ENCODE peak calls at places on chromosomes 11 and 22, in four cellular contexts. One of them, this sample, is unnamed.

GRCh38 chr11:11604340-11604992 is 17.3 kb downstream of the GALNT18 start:
- DNase-seq in ovary: no peak
- DNase-seq in CD4-positive, alpha-beta memory T cell: no peak
- DNase-seq in thoracic aorta: no peak
- DNase-seq in this sample: no peak

GRCh38 chr11:49995559-49995958 is 13.2 kb upstream of the OR4C12 start:
- DNase-seq in ovary: no peak
- DNase-seq in CD4-positive, alpha-beta memory T cell: peak
- DNase-seq in thoracic aorta: no peak
- DNase-seq in this sample: no peak

GRCh38 chr11:76781046-76781801 is 1.9 kb upstream of the TSKU start:
- DNase-seq in ovary: no peak
- DNase-seq in CD4-positive, alpha-beta memory T cell: no peak
- DNase-seq in thoracic aorta: no peak
- DNase-seq in this sample: no peak

GRCh38 chr22:31532060-31532459 is 35.7 kb downstream of the SFI1 start:
- DNase-seq in ovary: no peak
- DNase-seq in CD4-positive, alpha-beta memory T cell: no peak
- DNase-seq in thoracic aorta: no peak
- DNase-seq in this sample: no peak

GRCh38 chr11:109527496-109527895 is 105.5 kb downstream of the C11orf87 start:
- DNase-seq in ovary: no peak
- DNase-seq in CD4-positive, alpha-beta memory T cell: no peak
- DNase-seq in thoracic aorta: no peak
- DNase-seq in this sample: no peak

GRCh38 chr11:114019574-114019973 is 39.9 kb upstream of the ZBTB16 start:
- DNase-seq in ovary: no peak
- DNase-seq in CD4-positive, alpha-beta memory T cell: no peak
- DNase-seq in thoracic aorta: no peak
- DNase-seq in this sample: no peak

GRCh38 chr22:38104084-38104483 is 6.4 kb downstream of the BAIAP2L2 start:
- DNase-seq in ovary: no peak
- DNase-seq in CD4-positive, alpha-beta memory T cell: no peak
- DNase-seq in thoracic aorta: no peak
- DNase-seq in this sample: no peak

GRCh38 chr22:35705141-35705540 is 12.5 kb upstream of the APOL5 start:
- DNase-seq in ovary: no peak
- DNase-seq in CD4-positive, alpha-beta memory T cell: no peak
- DNase-seq in thoracic aorta: no peak
- DNase-seq in this sample: no peak

GRCh38 chr11:104668797-104669463 is 229.3 kb downstream of the CASP12 start:
- DNase-seq in ovary: no peak
- DNase-seq in CD4-positive, alpha-beta memory T cell: peak
- DNase-seq in thoracic aorta: no peak
- DNase-seq in this sample: no peak

GRCh38 chr11:76339217-76339616 is 41.7 kb downstream of the THAP12 start:
- DNase-seq in ovary: no peak
- DNase-seq in CD4-positive, alpha-beta memory T cell: no peak
- DNase-seq in thoracic aorta: peak
- DNase-seq in this sample: peak

GRCh38 chr22:42334875-42335512 is 64.5 kb upstream of the TCF20 start:
- DNase-seq in ovary: no peak
- DNase-seq in CD4-positive, alpha-beta memory T cell: no peak
- DNase-seq in thoracic aorta: no peak
- DNase-seq in this sample: no peak

GRCh38 chr11:78492973-78493372 is 75.4 kb upstream of the GAB2 start:
- DNase-seq in ovary: no peak
- DNase-seq in CD4-positive, alpha-beta memory T cell: no peak
- DNase-seq in thoracic aorta: no peak
- DNase-seq in this sample: no peak

GRCh38 chr11:78499971-78500370 is 74.7 kb downstream of the NARS2 start:
- DNase-seq in ovary: no peak
- DNase-seq in CD4-positive, alpha-beta memory T cell: no peak
- DNase-seq in thoracic aorta: no peak
- DNase-seq in this sample: no peak

GRCh38 chr11:78493413-78493975 is 75.9 kb upstream of the GAB2 start:
- DNase-seq in ovary: no peak
- DNase-seq in CD4-positive, alpha-beta memory T cell: no peak
- DNase-seq in thoracic aorta: no peak
- DNase-seq in this sample: no peak

GRCh38 chr11:78497309-78497708 is 77.4 kb downstream of the NARS2 start:
- DNase-seq in ovary: no peak
- DNase-seq in CD4-positive, alpha-beta memory T cell: no peak
- DNase-seq in thoracic aorta: no peak
- DNase-seq in this sample: no peak
- H3K27ac ChIP-seq in ovary: no peak
- H3K27ac ChIP-seq in CD4-positive, alpha-beta memory T cell: no peak
- H3K27ac ChIP-seq in thoracic aorta: no peak
- H3K27ac ChIP-seq in this sample: no peak

GRCh38 chr11:30983810-30984441 is 385.6 kb downstream of the DCDC1 start:
- DNase-seq in ovary: no peak
- DNase-seq in CD4-positive, alpha-beta memory T cell: no peak
- DNase-seq in thoracic aorta: no peak
- DNase-seq in this sample: no peak

GRCh38 chr11:30983143-30983542 is 386.4 kb downstream of the DCDC1 start:
- DNase-seq in ovary: no peak
- DNase-seq in CD4-positive, alpha-beta memory T cell: no peak
- DNase-seq in thoracic aorta: no peak
- DNase-seq in this sample: no peak

GRCh38 chr11:30984827-30985226 is 384.7 kb downstream of the DCDC1 start:
- DNase-seq in ovary: no peak
- DNase-seq in CD4-positive, alpha-beta memory T cell: no peak
- DNase-seq in thoracic aorta: no peak
- DNase-seq in this sample: no peak

GRCh38 chr11:30987819-30988218 is 381.7 kb downstream of the DCDC1 start:
- DNase-seq in ovary: no peak
- DNase-seq in CD4-positive, alpha-beta memory T cell: no peak
- DNase-seq in thoracic aorta: no peak
- DNase-seq in this sample: no peak

DNA sequence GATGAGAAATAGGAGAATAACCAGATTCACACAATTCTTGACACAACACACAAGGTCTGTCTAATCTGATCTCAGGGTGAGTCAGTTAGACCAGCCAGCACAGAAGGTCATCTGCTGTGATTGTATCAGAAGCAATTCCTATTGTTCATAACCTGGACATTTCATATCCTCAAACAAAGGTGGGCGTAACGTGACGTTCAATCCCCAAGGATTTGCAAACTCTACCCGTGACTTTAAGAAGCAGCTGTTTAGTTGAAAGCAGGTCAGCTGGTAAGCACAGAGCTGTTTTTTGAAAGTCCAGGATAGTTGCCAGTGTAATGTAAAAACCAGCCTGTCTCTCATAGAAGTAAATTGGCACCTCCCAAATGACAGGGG is 385.1 kb downstream of the DCDC1 start:
- DNase-seq in ovary: no peak
- DNase-seq in CD4-positive, alpha-beta memory T cell: no peak
- DNase-seq in thoracic aorta: no peak
- DNase-seq in this sample: no peak
- H3K27ac ChIP-seq in ovary: no peak
- H3K27ac ChIP-seq in CD4-positive, alpha-beta memory T cell: no peak
- H3K27ac ChIP-seq in thoracic aorta: no peak
- H3K27ac ChIP-seq in this sample: no peak

GRCh38 chr11:64123102-64123434 is 42.8 kb downstream of the MACROD1 start:
- DNase-seq in ovary: peak
- DNase-seq in CD4-positive, alpha-beta memory T cell: no peak
- DNase-seq in thoracic aorta: no peak
- DNase-seq in this sample: peak
- H3K27ac ChIP-seq in ovary: no peak
- H3K27ac ChIP-seq in CD4-positive, alpha-beta memory T cell: no peak
- H3K27ac ChIP-seq in thoracic aorta: no peak
- H3K27ac ChIP-seq in this sample: no peak

GRCh38 chr11:121450424-121450823 is 1.7 kb upstream of the SORL1 start:
- DNase-seq in ovary: no peak
- DNase-seq in CD4-positive, alpha-beta memory T cell: peak
- DNase-seq in thoracic aorta: no peak
- DNase-seq in this sample: no peak

GRCh38 chr11:121449626-121450025 is 2.5 kb upstream of the SORL1 start:
- DNase-seq in ovary: no peak
- DNase-seq in CD4-positive, alpha-beta memory T cell: no peak
- DNase-seq in thoracic aorta: no peak
- DNase-seq in this sample: no peak

GRCh38 chr11:121451982-121452608 is at the start of gene SORL1:
- DNase-seq in ovary: peak
- DNase-seq in CD4-positive, alpha-beta memory T cell: peak
- DNase-seq in thoracic aorta: no peak
- DNase-seq in this sample: peak

GRCh38 chr11:121452609-121453150 is at the start of gene SORL1-AS1:
- DNase-seq in ovary: no peak
- DNase-seq in CD4-positive, alpha-beta memory T cell: peak
- DNase-seq in thoracic aorta: no peak
- DNase-seq in this sample: no peak

GRCh38 chr11:121451178-121451981 is 734 bp upstream of the SORL1 start:
- DNase-seq in ovary: no peak
- DNase-seq in CD4-positive, alpha-beta memory T cell: peak
- DNase-seq in thoracic aorta: no peak
- DNase-seq in this sample: no peak
- H3K27ac ChIP-seq in ovary: no peak
- H3K27ac ChIP-seq in CD4-positive, alpha-beta memory T cell: peak
- H3K27ac ChIP-seq in thoracic aorta: no peak
- H3K27ac ChIP-seq in this sample: peak

GRCh38 chr11:86136542-86136941 is 67.7 kb upstream of the PICALM start:
- DNase-seq in ovary: no peak
- DNase-seq in CD4-positive, alpha-beta memory T cell: no peak
- DNase-seq in thoracic aorta: no peak
- DNase-seq in this sample: no peak
- H3K27ac ChIP-seq in ovary: no peak
- H3K27ac ChIP-seq in CD4-positive, alpha-beta memory T cell: no peak
- H3K27ac ChIP-seq in thoracic aorta: no peak
- H3K27ac ChIP-seq in this sample: no peak

GRCh38 chr22:25148149-25148691 is 51.4 kb upstream of the CRYBB3 start:
- DNase-seq in ovary: no peak
- DNase-seq in CD4-positive, alpha-beta memory T cell: no peak
- DNase-seq in thoracic aorta: no peak
- DNase-seq in this sample: peak
- H3K27ac ChIP-seq in ovary: no peak
- H3K27ac ChIP-seq in CD4-positive, alpha-beta memory T cell: no peak
- H3K27ac ChIP-seq in thoracic aorta: peak
- H3K27ac ChIP-seq in this sample: peak

This sample was measured in left ventricle myocardium inferior.